ENCODE peak calls at places on chromosomes 16 and 17, in ten cellular contexts. U is EH; V is stimulated activated CD8-positive, alpha-beta memory T cell treated with anti-CD3 and anti-CD28 coated beads, Interleukin-4, amount 100 ng/mL, for 4 hours; H is HCT116; O is T-helper 1 cell; N is dorsolateral prefrontal cortex; G is naive thymus-derived CD8-positive, alpha-beta T cell; W is pulmonary artery endothelial cell; Q is psoas muscle; T is cardiac septum. Z is an unnamed sample.

GRCh38 chr16:582218-582613 is 7.7 kb upstream of the RAB40C start:
- DNase-seq in H (no peak), Q (no peak), W (no peak), O (no peak), G (no peak), U (no peak), N (no peak), V (no peak), T (no peak), Z (no peak)

GRCh38 chr17:4124994-4125393 is 17.8 kb downstream of the ZZEF1 start:
- DNase-seq in Q (no peak), N (no peak), O (no peak), V (no peak), W (no peak), G (no peak), H (no peak), T (no peak), U (no peak), Z (no peak)

GRCh38 chr16:9134739-9135138 is 43.3 kb downstream of the HAPSTR1 start:
- DNase-seq in U (peak; percentile 62), H (peak; percentile 29), W (no peak), N (no peak), O (peak; percentile 18), T (no peak), V (peak; percentile 44), Q (peak; percentile 61), G (peak; percentile 48), Z (peak; percentile 79)

GRCh38 chr17:16415031-16415924 is at the start of gene TRPV2:
- DNase-seq in U (no peak), Q (peak; percentile 56), W (no peak), O (no peak), G (peak; percentile 51), T (no peak), V (peak; percentile 12), H (no peak), N (no peak), Z (no peak)

GRCh38 chr17:28347261-28347891 is 10.0 kb downstream of the POLDIP2 start:
- DNase-seq in H (no peak), T (peak; percentile 72), V (no peak), O (no peak), G (no peak), U (peak; percentile 95), W (peak; percentile 56), Q (no peak), N (no peak), Z (peak; percentile 96)

GRCh38 chr17:44792276-44792675 is 33.5 kb downstream of the ADAM11 start:
- DNase-seq in T (peak; percentile 9), W (no peak), Q (no peak), U (peak; percentile 78), O (no peak), G (no peak), H (no peak), V (no peak), N (no peak), Z (peak; percentile 41)

GRCh38 chr16:14199624-14200023 is 128.5 kb downstream of the MRTFB start:
- DNase-seq in H (no peak), O (no peak), V (no peak), U (peak; percentile 53), T (no peak), W (no peak), Q (no peak), G (no peak), N (no peak), Z (peak; percentile 66)

GRCh38 chr17:31327534-31328526 is 6.4 kb upstream of the EVI2A start:
- DNase-seq in O (no peak), V (no peak), H (no peak), N (no peak), U (peak; percentile 90), W (no peak), G (no peak), Q (no peak), T (no peak), Z (peak; percentile 94)

GRCh38 chr17:77002103-77003045 is 134.2 kb downstream of the MGAT5B start:
- DNase-seq in W (no peak), V (no peak), O (no peak), Q (no peak), G (no peak), T (no peak), U (peak; percentile 56), H (peak; percentile 85), N (no peak), Z (peak; percentile 95)

GRCh38 chr17:41322264-41322902 is 6.9 kb upstream of the KRTAP17-1 start:
- DNase-seq in V (no peak), Q (no peak), G (no peak), T (no peak), W (no peak), H (peak; percentile 35), O (no peak), N (no peak), U (peak; percentile 76), Z (peak; percentile 72)

GRCh38 chr17:32943647-32944191 is 15.8 kb downstream of the TMEM98 start:
- DNase-seq in O (no peak), U (peak; percentile 90), Q (no peak), T (no peak), V (no peak), G (no peak), H (no peak), N (no peak), W (no peak), Z (peak; percentile 54)

GRCh38 chr16:1770328-1771071 is 843 bp downstream of the NME3 start:
- DNase-seq in O (no peak), Q (peak; percentile 84), T (no peak), U (peak; percentile 50), W (no peak), V (no peak), N (peak; percentile 84), G (no peak), H (peak; percentile 62), Z (peak; percentile 70)

GRCh38 chr17:82437325-82437668 is 13.3 kb downstream of the CYBC1 start:
- DNase-seq in H (no peak), U (no peak), V (no peak), W (no peak), Q (no peak), G (no peak), N (no peak), O (no peak), T (no peak), Z (no peak)

GRCh38 chr17:10123093-10123492 is 75.3 kb downstream of the GAS7 start:
- DNase-seq in Q (no peak), V (no peak), N (peak; percentile 15), G (no peak), H (no peak), T (no peak), U (no peak), W (no peak), O (no peak), Z (no peak)

GRCh38 chr16:52671560-52671959 is 124.6 kb upstream of the TOX3 start:
- DNase-seq in G (no peak), N (no peak), U (no peak), V (no peak), O (no peak), W (no peak), Q (no peak), T (no peak), H (no peak), Z (no peak)

GRCh38 chr17:63689479-63689878 is 10.4 kb downstream of the LIMD2 start:
- DNase-seq in O (no peak), W (no peak), G (no peak), Q (no peak), N (no peak), H (no peak), V (no peak), U (no peak), T (no peak), Z (no peak)

GRCh38 chr16:27353853-27354252 is 40.1 kb downstream of the IL4R start:
- DNase-seq in O (no peak), W (no peak), U (no peak), N (no peak), Q (no peak), T (no peak), V (no peak), H (no peak), G (no peak), Z (no peak)

GRCh38 chr16:57600048-57600835 is 28.2 kb upstream of the ADGRG1 start:
- DNase-seq in U (peak; percentile 48), Q (peak; percentile 72), G (no peak), O (no peak), H (peak; percentile 47), N (peak; percentile 44), T (no peak), W (no peak), V (no peak), Z (peak; percentile 71)